ENCODE peak calls at places on chromosomes 2 and 18, in ten cellular contexts. Y is body of pancreas; B is heart right ventricle; G is choroid plexus epithelial cell; O is activated CD4-positive, alpha-beta T cell treated with anti-CD3 and anti-CD28 coated beads for 24 hours; U is amniotic stem cell; W is uterus; N is effector CD4-positive, alpha-beta T cell; X is HEK293T; L is EL. F is an unnamed sample.

GRCh38 chr2:192345287-192345686 is 150.6 kb upstream of the TMEFF2 start:
- DNase-seq in U (no peak), B (no peak), Y (no peak), N (no peak), L (no peak), O (no peak), W (no peak), X (no peak), G (no peak), F (no peak)

GRCh38 chr2:136008205-136008865 is 22.9 kb upstream of the DARS1 start:
- DNase-seq in O (peak; percentile 11), Y (no peak), U (no peak), G (no peak), B (peak; percentile 33), W (peak; percentile 16), N (peak; percentile 34), X (no peak), L (no peak), F (peak; percentile 55)

GRCh38 chr2:210072922-210073509 is 70.6 kb downstream of the RPE start:
- DNase-seq in L (peak; percentile 39), W (no peak), G (peak; percentile 79), O (no peak), Y (peak; percentile 16), N (no peak), B (no peak), U (no peak), X (peak; percentile 23), F (no peak)

GRCh38 chr2:24238158-24238557 is 63.3 kb downstream of the FAM228A start:
- DNase-seq in X (no peak), N (no peak), U (no peak), W (no peak), B (no peak), G (no peak), Y (no peak), L (no peak), O (no peak), F (no peak)

GRCh38 chr2:14746133-14746532 is 113.6 kb downstream of the LRATD1 start:
- DNase-seq in Y (no peak), W (no peak), L (no peak), G (no peak), N (no peak), B (no peak), U (no peak), X (no peak), O (no peak), F (no peak)

GRCh38 chr18:5955861-5956260 is 60.5 kb upstream of the TMEM200C start:
- DNase-seq in W (no peak), O (no peak), L (no peak), X (no peak), Y (no peak), N (no peak), U (no peak), B (no peak), G (no peak), F (no peak)

GRCh38 chr2:125405816-125406215 is 1250.1 kb upstream of the GYPC start:
- DNase-seq in O (no peak), W (no peak), X (no peak), Y (no peak), U (peak; percentile 79), L (peak; percentile 82), G (peak; percentile 86), N (no peak), B (no peak), F (no peak)

GRCh38 chr2:224970311-224970710 is 72.0 kb downstream of the DOCK10 start:
- DNase-seq in N (no peak), W (no peak), Y (no peak), X (no peak), O (no peak), B (no peak), G (no peak), U (no peak), L (no peak), F (no peak)

GRCh38 chr2:202091476-202091875 is 18.4 kb downstream of the KIAA2012 start:
- DNase-seq in G (peak; percentile 14), B (no peak), N (no peak), W (no peak), X (no peak), U (no peak), Y (no peak), O (no peak), L (no peak), F (no peak)

GRCh38 chr18:78688916-78689315 is 290.7 kb upstream of the SALL3 start:
- DNase-seq in B (no peak), N (no peak), U (no peak), Y (no peak), L (no peak), O (no peak), G (no peak), X (no peak), W (no peak), F (no peak)

GRCh38 chr18:70124139-70124538 is 81.3 kb downstream of the RTTN start:
- DNase-seq in O (no peak), U (no peak), W (no peak), Y (no peak), N (no peak), G (no peak), L (no peak), X (no peak), B (no peak), F (no peak)

GRCh38 chr2:168961450-168962229 is 60.5 kb downstream of the G6PC2 start:
- DNase-seq in U (peak; percentile 35), N (peak; percentile 25), B (no peak), X (peak; percentile 62), L (peak; percentile 73), O (peak; percentile 43), G (peak; percentile 92), W (no peak), Y (peak; percentile 39), F (no peak)

GRCh38 chr18:41767960-41768359 is 187.1 kb upstream of the PIK3C3 start:
- DNase-seq in O (no peak), Y (no peak), N (no peak), G (peak; percentile 85), L (peak; percentile 36), X (no peak), U (peak; percentile 30), W (no peak), B (no peak), F (no peak)

GRCh38 chr18:79257480-79257879 is 138.2 kb upstream of the NFATC1 start:
- DNase-seq in U (no peak), W (no peak), O (no peak), B (no peak), Y (no peak), G (no peak), N (no peak), X (no peak), L (no peak), F (no peak)

GRCh38 chr2:67240507-67240906 is 156.6 kb upstream of the ETAA1 start:
- DNase-seq in B (no peak), O (no peak), Y (no peak), U (no peak), X (no peak), N (no peak), G (no peak), W (no peak), L (peak; percentile 50), F (no peak)

GRCh38 chr2:144479659-144480058 is 40.3 kb downstream of the ZEB2 start:
- DNase-seq in X (no peak), Y (no peak), U (no peak), N (no peak), O (no peak), W (no peak), L (no peak), B (no peak), G (no peak), F (no peak)

GRCh38 chr2:233346930-233347329 is 7.4 kb upstream of the DGKD start:
- DNase-seq in U (no peak), X (no peak), B (no peak), W (no peak), L (no peak), G (no peak), O (no peak), Y (no peak), N (no peak), F (no peak)

GRCh38 chr2:211867845-211868361 is 670.7 kb downstream of the ERBB4 start:
- DNase-seq in U (no peak), G (peak; percentile 73), X (no peak), L (peak; percentile 46), W (no peak), B (no peak), N (no peak), Y (no peak), O (no peak), F (no peak)

GRCh38 chr18:62897153-62897552 is 181.8 kb downstream of the PHLPP1 start:
- DNase-seq in L (peak; percentile 70), W (no peak), U (peak; percentile 18), Y (no peak), O (no peak), N (no peak), X (no peak), G (peak; percentile 73), B (no peak), F (no peak)

GRCh38 chr2:212953170-212953920 is 198.1 kb downstream of the IKZF2 start:
- DNase-seq in U (no peak), W (no peak), X (no peak), B (no peak), Y (no peak), N (no peak), G (no peak), L (no peak), O (no peak), F (no peak)

GRCh38 chr2:203532957-203533695 is 2.0 kb downstream of the RAPH1 start:
- DNase-seq in L (peak; percentile 66), N (no peak), B (no peak), U (no peak), O (no peak), X (no peak), G (peak; percentile 64), Y (no peak), W (no peak), F (no peak)

GRCh38 chr2:209943776-209944175 is 58.7 kb upstream of the RPE start:
- DNase-seq in W (no peak), B (no peak), U (no peak), N (no peak), X (no peak), O (no peak), G (no peak), Y (no peak), L (no peak), F (no peak)

GRCh38 chr2:39642054-39642742 is 23.5 kb upstream of the TMEM178A start:
- DNase-seq in U (peak; percentile 19), X (no peak), B (no peak), Y (no peak), G (peak; percentile 63), N (no peak), W (no peak), L (peak; percentile 87), O (no peak), F (no peak)

GRCh38 chr2:75528221-75528977 is 32.3 kb downstream of the EVA1A start:
- DNase-seq in Y (no peak), X (no peak), B (no peak), G (peak; percentile 20), O (no peak), W (no peak), N (no peak), L (peak; percentile 88), U (no peak), F (no peak)

F was measured in psoas muscle.